ENCODE peak calls at places on chromosomes 6 and 20, in seven cellular contexts. One of them, this sample, is unnamed.

GRCh38 chr6:168272379-168273011 is 47.1 kb downstream of the DACT2 start:
- DNase-seq in right cardiac atrium: no peak
- DNase-seq in heart right ventricle: no peak
- DNase-seq in caudate nucleus: no peak
- DNase-seq in cardiac muscle cell: peak
- DNase-seq in lower lobe of right lung: no peak
- DNase-seq in psoas muscle: no peak
- DNase-seq in this sample: no peak

GRCh38 chr20:46631212-46631869 is 19.9 kb downstream of the SLC13A3 start:
- DNase-seq in lower lobe of right lung: peak
- DNase-seq in cardiac muscle cell: no peak
- DNase-seq in right cardiac atrium: no peak
- DNase-seq in caudate nucleus: no peak
- DNase-seq in heart right ventricle: no peak
- DNase-seq in psoas muscle: no peak
- DNase-seq in this sample: no peak

GRCh38 chr6:53179961-53180651 is 31.5 kb upstream of the GCM1 start:
- DNase-seq in lower lobe of right lung: peak
- DNase-seq in heart right ventricle: peak
- DNase-seq in right cardiac atrium: peak
- DNase-seq in psoas muscle: peak
- DNase-seq in caudate nucleus: no peak
- DNase-seq in cardiac muscle cell: peak
- DNase-seq in this sample: no peak

GRCh38 chr20:24949756-24950127 is 673 bp downstream of the CST7 start:
- DNase-seq in heart right ventricle: no peak
- DNase-seq in caudate nucleus: no peak
- DNase-seq in cardiac muscle cell: no peak
- DNase-seq in lower lobe of right lung: no peak
- DNase-seq in right cardiac atrium: no peak
- DNase-seq in psoas muscle: no peak
- DNase-seq in this sample: no peak

GRCh38 chr6:6218246-6219085 is 102.0 kb downstream of the F13A1 start:
- DNase-seq in right cardiac atrium: peak
- DNase-seq in heart right ventricle: no peak
- DNase-seq in caudate nucleus: no peak
- DNase-seq in lower lobe of right lung: no peak
- DNase-seq in psoas muscle: peak
- DNase-seq in cardiac muscle cell: no peak
- DNase-seq in this sample: no peak

GRCh38 chr6:33277663-33278391 is 904 bp downstream of the B3GALT4 start:
- DNase-seq in lower lobe of right lung: no peak
- DNase-seq in right cardiac atrium: peak
- DNase-seq in caudate nucleus: no peak
- DNase-seq in heart right ventricle: no peak
- DNase-seq in cardiac muscle cell: no peak
- DNase-seq in psoas muscle: no peak
- DNase-seq in this sample: no peak

GRCh38 chr20:44182863-44183262 is 4.1 kb downstream of the JPH2 start:
- DNase-seq in caudate nucleus: no peak
- DNase-seq in psoas muscle: no peak
- DNase-seq in cardiac muscle cell: no peak
- DNase-seq in lower lobe of right lung: no peak
- DNase-seq in heart right ventricle: no peak
- DNase-seq in right cardiac atrium: no peak
- DNase-seq in this sample: no peak

GRCh38 chr6:6176132-6176531 is 144.3 kb downstream of the F13A1 start:
- DNase-seq in lower lobe of right lung: no peak
- DNase-seq in caudate nucleus: no peak
- DNase-seq in right cardiac atrium: no peak
- DNase-seq in psoas muscle: no peak
- DNase-seq in cardiac muscle cell: no peak
- DNase-seq in heart right ventricle: no peak
- DNase-seq in this sample: no peak

GRCh38 chr6:107153061-107153460 is 37.7 kb upstream of the BEND3 start:
- DNase-seq in heart right ventricle: no peak
- DNase-seq in cardiac muscle cell: no peak
- DNase-seq in lower lobe of right lung: no peak
- DNase-seq in right cardiac atrium: no peak
- DNase-seq in psoas muscle: no peak
- DNase-seq in caudate nucleus: no peak
- DNase-seq in this sample: no peak

GRCh38 chr6:56387621-56388413 is 140.4 kb upstream of the COL21A1 start:
- DNase-seq in caudate nucleus: no peak
- DNase-seq in right cardiac atrium: no peak
- DNase-seq in cardiac muscle cell: no peak
- DNase-seq in heart right ventricle: no peak
- DNase-seq in lower lobe of right lung: no peak
- DNase-seq in psoas muscle: no peak
- DNase-seq in this sample: no peak

GRCh38 chr6:13605634-13606033 is 9.5 kb upstream of the NOL7 start:
- DNase-seq in psoas muscle: no peak
- DNase-seq in cardiac muscle cell: no peak
- DNase-seq in heart right ventricle: no peak
- DNase-seq in lower lobe of right lung: no peak
- DNase-seq in caudate nucleus: no peak
- DNase-seq in right cardiac atrium: no peak
- DNase-seq in this sample: no peak

GRCh38 chr6:47353822-47354221 is 44.1 kb upstream of the TNFRSF21 start:
- DNase-seq in cardiac muscle cell: no peak
- DNase-seq in right cardiac atrium: no peak
- DNase-seq in heart right ventricle: no peak
- DNase-seq in lower lobe of right lung: no peak
- DNase-seq in caudate nucleus: no peak
- DNase-seq in psoas muscle: no peak
- DNase-seq in this sample: no peak

GRCh38 chr20:51934301-51935002 is 132.1 kb upstream of the SALL4 start:
- DNase-seq in lower lobe of right lung: no peak
- DNase-seq in right cardiac atrium: no peak
- DNase-seq in caudate nucleus: no peak
- DNase-seq in psoas muscle: no peak
- DNase-seq in cardiac muscle cell: no peak
- DNase-seq in heart right ventricle: no peak
- DNase-seq in this sample: no peak

GRCh38 chr20:53898558-53898931 is 171.8 kb downstream of the BCAS1 start:
- DNase-seq in right cardiac atrium: no peak
- DNase-seq in caudate nucleus: no peak
- DNase-seq in cardiac muscle cell: no peak
- DNase-seq in lower lobe of right lung: no peak
- DNase-seq in psoas muscle: no peak
- DNase-seq in heart right ventricle: no peak
- DNase-seq in this sample: no peak
- H3K27ac ChIP-seq in right cardiac atrium: no peak
- H3K27ac ChIP-seq in caudate nucleus: peak
- H3K27ac ChIP-seq in cardiac muscle cell: no peak
- H3K27ac ChIP-seq in lower lobe of right lung: peak
- H3K27ac ChIP-seq in psoas muscle: no peak
- H3K27ac ChIP-seq in heart right ventricle: peak
- H3K27ac ChIP-seq in this sample: no peak

GRCh38 chr6:24359640-24360454 is 2.0 kb upstream of the DCDC2 start:
- DNase-seq in lower lobe of right lung: peak
- DNase-seq in heart right ventricle: peak
- DNase-seq in caudate nucleus: peak
- DNase-seq in right cardiac atrium: peak
- DNase-seq in cardiac muscle cell: peak
- DNase-seq in psoas muscle: peak
- DNase-seq in this sample: peak

GRCh38 chr6:24358219-24358821 is 461 bp upstream of the DCDC2 start:
- DNase-seq in right cardiac atrium: peak
- DNase-seq in caudate nucleus: no peak
- DNase-seq in psoas muscle: no peak
- DNase-seq in heart right ventricle: no peak
- DNase-seq in lower lobe of right lung: no peak
- DNase-seq in cardiac muscle cell: no peak
- DNase-seq in this sample: no peak

GRCh38 chr6:24355422-24355821 is 2.4 kb downstream of the DCDC2 start:
- DNase-seq in lower lobe of right lung: no peak
- DNase-seq in heart right ventricle: no peak
- DNase-seq in cardiac muscle cell: no peak
- DNase-seq in psoas muscle: no peak
- DNase-seq in right cardiac atrium: no peak
- DNase-seq in caudate nucleus: no peak
- DNase-seq in this sample: no peak

GRCh38 chr6:24357336-24358218 is at the start of gene DCDC2:
- DNase-seq in cardiac muscle cell: peak
- DNase-seq in psoas muscle: peak
- DNase-seq in right cardiac atrium: peak
- DNase-seq in heart right ventricle: no peak
- DNase-seq in caudate nucleus: no peak
- DNase-seq in lower lobe of right lung: peak
- DNase-seq in this sample: no peak

GRCh38 chr6:24356310-24357035 is 1.4 kb downstream of the DCDC2 start:
- DNase-seq in lower lobe of right lung: no peak
- DNase-seq in heart right ventricle: no peak
- DNase-seq in cardiac muscle cell: no peak
- DNase-seq in psoas muscle: no peak
- DNase-seq in caudate nucleus: no peak
- DNase-seq in right cardiac atrium: no peak
- DNase-seq in this sample: no peak
- H3K27ac ChIP-seq in lower lobe of right lung: no peak
- H3K27ac ChIP-seq in heart right ventricle: no peak
- H3K27ac ChIP-seq in cardiac muscle cell: no peak
- H3K27ac ChIP-seq in psoas muscle: no peak
- H3K27ac ChIP-seq in caudate nucleus: no peak
- H3K27ac ChIP-seq in right cardiac atrium: no peak
- H3K27ac ChIP-seq in this sample: no peak

GRCh38 chr6:37061157-37061804 is 55.8 kb downstream of the FGD2 start:
- DNase-seq in right cardiac atrium: peak
- DNase-seq in caudate nucleus: peak
- DNase-seq in psoas muscle: peak
- DNase-seq in lower lobe of right lung: no peak
- DNase-seq in heart right ventricle: peak
- DNase-seq in cardiac muscle cell: no peak
- DNase-seq in this sample: no peak

GRCh38 chr6:37057678-37058077 is 52.2 kb downstream of the FGD2 start:
- DNase-seq in caudate nucleus: no peak
- DNase-seq in lower lobe of right lung: no peak
- DNase-seq in psoas muscle: no peak
- DNase-seq in heart right ventricle: no peak
- DNase-seq in cardiac muscle cell: no peak
- DNase-seq in right cardiac atrium: no peak
- DNase-seq in this sample: no peak

GRCh38 chr6:37058084-37058586 is 52.7 kb downstream of the FGD2 start:
- DNase-seq in caudate nucleus: no peak
- DNase-seq in heart right ventricle: no peak
- DNase-seq in right cardiac atrium: no peak
- DNase-seq in lower lobe of right lung: no peak
- DNase-seq in cardiac muscle cell: no peak
- DNase-seq in psoas muscle: peak
- DNase-seq in this sample: no peak

GRCh38 chr6:37059344-37060194 is 54.1 kb downstream of the FGD2 start:
- DNase-seq in psoas muscle: peak
- DNase-seq in cardiac muscle cell: peak
- DNase-seq in lower lobe of right lung: peak
- DNase-seq in right cardiac atrium: peak
- DNase-seq in caudate nucleus: no peak
- DNase-seq in heart right ventricle: peak
- DNase-seq in this sample: no peak

GRCh38 chr6:37060195-37060559 is 54.7 kb downstream of the FGD2 start:
- DNase-seq in lower lobe of right lung: no peak
- DNase-seq in psoas muscle: no peak
- DNase-seq in cardiac muscle cell: no peak
- DNase-seq in heart right ventricle: no peak
- DNase-seq in caudate nucleus: no peak
- DNase-seq in right cardiac atrium: no peak
- DNase-seq in this sample: no peak
- H3K27ac ChIP-seq in lower lobe of right lung: no peak
- H3K27ac ChIP-seq in psoas muscle: peak
- H3K27ac ChIP-seq in cardiac muscle cell: peak
- H3K27ac ChIP-seq in heart right ventricle: peak
- H3K27ac ChIP-seq in caudate nucleus: peak
- H3K27ac ChIP-seq in right cardiac atrium: peak
- H3K27ac ChIP-seq in this sample: no peak

GRCh38 chr6:111566222-111566717 is 39.4 kb downstream of the TRAF3IP2 start:
- DNase-seq in right cardiac atrium: no peak
- DNase-seq in cardiac muscle cell: no peak
- DNase-seq in heart right ventricle: no peak
- DNase-seq in caudate nucleus: no peak
- DNase-seq in lower lobe of right lung: no peak
- DNase-seq in psoas muscle: no peak
- DNase-seq in this sample: no peak

GRCh38 chr6:111565316-111566221 is 40.1 kb downstream of the TRAF3IP2 start:
- DNase-seq in right cardiac atrium: no peak
- DNase-seq in psoas muscle: no peak
- DNase-seq in caudate nucleus: no peak
- DNase-seq in heart right ventricle: no peak
- DNase-seq in cardiac muscle cell: no peak
- DNase-seq in lower lobe of right lung: no peak
- DNase-seq in this sample: no peak

GRCh38 chr6:111564482-111564945 is 41.2 kb downstream of the TRAF3IP2 start:
- DNase-seq in right cardiac atrium: peak
- DNase-seq in caudate nucleus: no peak
- DNase-seq in lower lobe of right lung: no peak
- DNase-seq in cardiac muscle cell: no peak
- DNase-seq in psoas muscle: peak
- DNase-seq in heart right ventricle: no peak
- DNase-seq in this sample: no peak

GRCh38 chr6:111569951-111570350 is 35.7 kb downstream of the TRAF3IP2 start:
- DNase-seq in lower lobe of right lung: no peak
- DNase-seq in right cardiac atrium: no peak
- DNase-seq in psoas muscle: no peak
- DNase-seq in caudate nucleus: no peak
- DNase-seq in cardiac muscle cell: no peak
- DNase-seq in heart right ventricle: no peak
- DNase-seq in this sample: no peak

GRCh38 chr6:111566873-111567517 is 38.7 kb downstream of the TRAF3IP2 start:
- DNase-seq in lower lobe of right lung: no peak
- DNase-seq in caudate nucleus: peak
- DNase-seq in psoas muscle: no peak
- DNase-seq in heart right ventricle: no peak
- DNase-seq in cardiac muscle cell: no peak
- DNase-seq in right cardiac atrium: peak
- DNase-seq in this sample: no peak
- H3K27ac ChIP-seq in lower lobe of right lung: peak
- H3K27ac ChIP-seq in caudate nucleus: peak
- H3K27ac ChIP-seq in psoas muscle: no peak
- H3K27ac ChIP-seq in heart right ventricle: peak
- H3K27ac ChIP-seq in cardiac muscle cell: peak
- H3K27ac ChIP-seq in right cardiac atrium: peak
- H3K27ac ChIP-seq in this sample: peak

This sample was measured in substantia nigra.